ENCODE peak calls at places on chromosomes 3 and 15, in nine cellular contexts. V is psoas muscle, C is HFFc6, G is AG09319, S is fibroblast of pulmonary artery, N is HFF-Myc, Z is PC-3, F is WERI-Rb-1, T is brain microvascular endothelial cell. O is an unnamed sample.

GRCh38 chr15:60875681-60876080 is 353.4 kb downstream of the RORA start:
- DNase-seq in V (no peak), C (no peak), G (no peak), S (no peak), N (no peak), Z (no peak), F (no peak), T (no peak), O (no peak)

GRCh38 chr15:43278869-43279268 is 12.1 kb upstream of the TGM5 start:
- DNase-seq in V (no peak), C (no peak), G (no peak), S (no peak), N (no peak), Z (no peak), F (no peak), T (no peak), O (no peak)

GRCh38 chr3:5252111-5252510 is 64.6 kb downstream of the EDEM1 start:
- DNase-seq in V (no peak), C (no peak), G (no peak), S (no peak), N (no peak), Z (no peak), F (no peak), T (no peak), O (no peak)

GRCh38 chr3:132926098-132926497 is 112.1 kb upstream of the TMEM108 start:
- DNase-seq in V (no peak), C (no peak), G (no peak), S (no peak), N (no peak), Z (no peak), F (no peak), T (no peak), O (no peak)

GRCh38 chr3:169627789-169628188 is 35.7 kb downstream of the MECOM start:
- DNase-seq in V (no peak), C (no peak), G (no peak), S (no peak), N (no peak), Z (no peak), F (no peak), T (no peak), O (no peak)

GRCh38 chr15:80606571-80606970 is 88.5 kb upstream of the ABHD17C start:
- DNase-seq in V (no peak), C (no peak), G (no peak), S (no peak), N (no peak), Z (no peak), F (no peak), T (no peak), O (no peak)

GRCh38 chr3:168322941-168323340 is 227.2 kb upstream of the GOLIM4 start:
- DNase-seq in V (no peak), C (no peak), G (no peak), S (no peak), N (no peak), Z (peak), F (no peak), T (peak), O (no peak)

GRCh38 chr3:61901481-61901880 is 340.1 kb downstream of the PTPRG start:
- DNase-seq in V (no peak), C (no peak), G (no peak), S (no peak), N (no peak), Z (no peak), F (no peak), T (no peak), O (no peak)

DNA sequence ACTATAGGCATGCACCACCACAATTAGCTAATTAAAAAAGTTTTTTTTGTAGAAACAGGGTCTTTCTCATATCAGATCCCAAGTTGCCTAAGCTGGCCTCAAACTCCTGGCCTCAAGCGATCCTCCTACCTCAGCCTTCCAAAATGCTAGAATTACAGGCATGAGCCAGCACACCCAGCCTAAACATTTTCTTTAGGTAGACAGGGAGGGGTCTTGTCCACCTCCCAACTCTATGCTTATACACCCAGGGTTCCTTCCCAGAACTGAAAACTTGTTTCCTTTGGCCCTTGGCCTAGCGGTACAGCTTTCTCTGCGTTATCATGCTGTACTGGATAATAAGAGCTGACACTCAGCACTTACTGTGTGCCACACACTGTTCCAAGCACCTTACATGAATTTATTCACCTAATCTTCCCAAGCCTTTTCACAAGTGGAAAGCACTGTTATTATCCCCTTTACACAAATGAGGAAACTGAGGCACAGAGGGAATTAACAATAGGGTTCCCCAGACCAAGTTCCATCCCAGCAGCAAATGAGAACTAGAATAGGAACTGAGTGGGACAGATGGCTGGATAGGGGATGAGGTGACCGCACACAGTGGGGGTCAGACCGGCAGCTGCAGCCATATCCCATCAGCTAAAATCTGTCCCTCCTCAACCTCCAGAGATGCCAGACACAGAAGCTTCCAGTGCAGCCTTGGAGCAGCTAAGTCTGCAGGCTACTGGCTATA is 150.8 kb downstream of the MEGF11 start:
- DNase-seq in V (no peak), C (no peak), G (no peak), S (no peak), N (no peak), Z (no peak), F (peak), T (no peak), O (no peak)
- TF ChIP-seq CTCF in V (no peak), C (no peak), G (no peak), S (no peak), N (no peak), Z (no peak), F (no peak), T (no peak), O (no peak)

DNA sequence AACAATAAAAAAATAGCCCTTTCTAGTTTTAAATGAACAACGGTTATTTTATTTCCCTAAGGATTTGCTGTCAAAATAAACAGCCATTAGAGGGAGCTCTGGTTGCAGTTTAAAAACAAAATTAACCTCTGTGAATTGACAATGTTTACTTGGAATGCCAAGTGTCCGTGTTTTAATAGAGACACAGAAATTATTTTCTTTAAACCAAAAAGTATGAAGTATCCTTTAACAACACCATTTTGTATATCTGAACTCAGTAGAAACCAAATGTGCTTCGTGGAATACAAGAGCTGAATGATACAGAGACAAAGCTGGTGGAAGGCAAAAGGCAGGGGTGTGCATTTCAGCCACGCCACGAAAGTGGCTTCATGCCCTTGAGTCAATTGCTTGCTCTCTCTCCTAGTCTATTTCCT is 74.4 kb downstream of the MOBP start:
- DNase-seq in V (no peak), C (peak), G (no peak), S (peak), N (no peak), Z (peak), F (no peak), T (no peak), O (no peak)
- TF ChIP-seq CTCF in V (peak), C (peak), G (peak), S (peak), N (peak), Z (peak), F (peak), T (peak), O (peak)

DNA sequence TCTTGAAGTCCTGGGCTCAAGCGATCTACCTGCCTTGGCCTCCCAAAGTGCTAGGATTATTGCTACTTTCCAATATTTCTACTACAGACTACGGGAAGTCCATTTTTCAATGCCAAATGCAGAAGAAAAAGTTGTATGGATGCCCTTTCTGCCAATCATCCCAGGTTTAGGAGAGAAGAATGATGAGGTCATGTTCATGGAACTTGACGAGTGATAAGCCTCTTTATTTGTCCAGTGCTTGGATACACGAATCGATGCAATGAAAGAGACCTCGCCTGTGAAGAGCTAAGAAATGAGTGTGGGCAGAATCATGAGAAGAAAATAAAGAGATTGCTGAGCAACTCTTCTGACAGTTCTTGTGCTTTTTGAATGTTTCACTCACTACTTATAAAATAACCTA is 1.0 kb upstream of the SLC28A1 start:
- DNase-seq in V (no peak), C (no peak), G (no peak), S (peak), N (no peak), Z (peak), F (no peak), T (peak), O (no peak)
- TF ChIP-seq CTCF in V (no peak), C (no peak), G (no peak), S (no peak), N (no peak), Z (no peak), F (no peak), T (no peak), O (no peak)

DNA sequence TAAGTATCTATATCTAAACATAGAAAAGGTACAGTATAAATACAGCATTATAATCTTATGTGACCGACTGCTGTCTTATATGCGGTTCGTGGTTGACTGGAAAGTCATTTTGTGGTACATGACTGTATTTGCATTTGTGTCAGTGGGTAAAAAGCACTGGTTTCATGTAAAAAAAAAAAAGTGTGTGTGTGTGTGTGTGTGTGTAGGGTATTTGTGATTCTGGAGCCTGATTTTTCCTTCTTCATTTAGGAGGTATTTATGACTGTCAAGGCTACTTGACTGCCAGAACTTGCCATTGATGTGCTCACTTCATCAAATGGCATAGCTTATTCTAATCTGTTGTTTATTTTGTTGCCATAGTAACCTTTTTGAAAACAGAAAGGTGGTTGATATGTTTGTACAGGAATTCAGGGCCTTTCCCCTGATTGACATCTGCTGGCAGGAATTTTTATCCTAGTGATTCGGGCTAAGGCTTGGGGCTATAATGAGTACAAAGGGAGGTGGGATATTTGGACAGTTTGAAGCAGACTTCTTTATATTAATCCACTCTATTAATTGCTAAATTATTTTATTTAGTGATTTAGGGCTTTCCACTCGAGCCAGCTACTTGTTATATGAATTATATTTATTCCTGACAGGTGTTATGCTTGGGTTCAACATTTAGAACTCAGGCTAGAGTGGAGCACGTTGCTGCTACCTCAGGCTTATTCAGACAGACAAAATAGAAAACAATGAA is 63.4 kb downstream of the AKAP13 start:
- DNase-seq in V (no peak), C (peak), G (no peak), S (peak), N (no peak), Z (peak), F (no peak), T (peak), O (no peak)
- TF ChIP-seq CTCF in V (peak), C (no peak), G (no peak), S (no peak), N (no peak), Z (peak), F (no peak), T (peak), O (no peak)

GRCh38 chr3:117921411-117921810 is 1113.2 kb downstream of the IGSF11 start:
- DNase-seq in V (no peak), C (no peak), G (no peak), S (no peak), N (no peak), Z (no peak), F (no peak), T (no peak), O (no peak)
- TF ChIP-seq CTCF in V (no peak), C (no peak), G (no peak), S (no peak), N (no peak), Z (no peak), F (no peak), T (no peak), O (no peak)

GRCh38 chr15:74615313-74616019 is at the start of gene CLK3:
- DNase-seq in V (peak), C (peak), G (peak), S (peak), N (peak), Z (peak), F (peak), T (peak), O (peak)
- TF ChIP-seq CTCF in V (no peak), C (no peak), G (no peak), S (no peak), N (no peak), Z (no peak), F (no peak), T (no peak), O (no peak)

DNA sequence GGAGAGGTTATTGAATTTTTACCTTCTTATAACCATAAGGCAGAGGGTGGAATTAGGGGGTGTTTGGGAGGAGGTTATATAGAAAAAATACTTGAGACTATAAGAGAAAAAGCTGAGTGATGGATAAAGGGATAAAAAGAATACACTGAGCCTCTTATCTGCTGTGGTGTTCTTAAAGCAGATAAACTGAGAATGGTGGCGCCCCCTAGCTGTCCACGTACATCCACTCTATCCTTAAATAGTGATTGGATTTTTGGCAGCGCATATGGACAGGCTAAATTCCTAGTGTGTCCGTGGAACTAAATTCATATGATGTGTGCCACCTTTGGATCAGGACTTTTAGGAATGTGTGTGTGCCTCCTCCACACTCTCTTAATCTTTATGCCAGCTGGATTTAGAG is 121.1 kb downstream of the OXSM start:
- DNase-seq in V (no peak), C (no peak), G (no peak), S (peak), N (no peak), Z (peak), F (peak), T (peak), O (no peak)
- TF ChIP-seq CTCF in V (peak), C (peak), G (no peak), S (peak), N (peak), Z (peak), F (peak), T (peak), O (peak)

O was measured in mesothelial cell of epicardium.